ENCODE peak calls at places on chromosomes 13 and 19, in four cellular contexts. D is body of pancreas, S is PC-3, A is right atrium auricular region. R is an unnamed sample.

GRCh38 chr19:42601811-42602443 is 7.2 kb upstream of the CEACAM8 start:
- DNase-seq in D (no peak), S (peak; percentile 44), A (no peak), R (peak; percentile 66)

GRCh38 chr13:75217949-75218348 is 264.0 kb downstream of the TBC1D4 start:
- DNase-seq in D (no peak), S (peak; percentile 3), A (no peak), R (no peak)

GRCh38 chr19:29761575-29762225 is 46.6 kb upstream of the C19orf12 start:
- DNase-seq in D (no peak), S (no peak), A (no peak), R (no peak)

GRCh38 chr19:43527860-43528622 is 1.0 kb upstream of the ETHE1 start:
- DNase-seq in D (peak; percentile 28), S (peak; percentile 3), A (peak; percentile 71), R (peak; percentile 45)

GRCh38 chr13:111577956-111578595 is 257.6 kb downstream of the TEX29 start:
- DNase-seq in D (no peak), S (no peak), A (no peak), R (no peak)

GRCh38 chr19:5801796-5802616 is 2.9 kb upstream of the NRTN start:
- DNase-seq in D (no peak), S (no peak), A (no peak), R (no peak)

GRCh38 chr13:71902676-71903075 is 35.7 kb upstream of the DACH1 start:
- DNase-seq in D (no peak), S (no peak), A (no peak), R (no peak)

GRCh38 chr13:112943309-112944125 is 25.5 kb upstream of the MCF2L start:
- DNase-seq in D (peak; percentile 58), S (peak; percentile 28), A (no peak), R (no peak)

GRCh38 chr13:97275265-97275664 is 53.1 kb downstream of the MBNL2 start:
- DNase-seq in D (no peak), S (peak; percentile 75), A (no peak), R (no peak)

GRCh38 chr13:72643339-72643989 is 84.0 kb downstream of the MZT1 start:
- DNase-seq in D (peak; percentile 29), S (peak; percentile 61), A (no peak), R (peak; percentile 80)

GRCh38 chr19:7494416-7495098 is 5.7 kb upstream of the PEX11G start:
- DNase-seq in D (peak; percentile 88), S (no peak), A (peak; percentile 72), R (no peak)

GRCh38 chr13:40391788-40392187 is 274.7 kb downstream of the FOXO1 start:
- DNase-seq in D (no peak), S (no peak), A (no peak), R (no peak)

GRCh38 chr13:39132286-39132685 is 94.0 kb downstream of the NHLRC3 start:
- DNase-seq in D (no peak), S (peak; percentile 34), A (no peak), R (no peak)

GRCh38 chr13:100208596-100208995 is 119.7 kb downstream of the PCCA start:
- DNase-seq in D (no peak), S (peak; percentile 47), A (no peak), R (no peak)

GRCh38 chr19:38285567-38285966 is 18.5 kb upstream of the C19orf33 start:
- DNase-seq in D (no peak), S (peak; percentile 65), A (no peak), R (no peak)

GRCh38 chr13:22915442-22916082 is 265.2 kb upstream of the SGCG start:
- DNase-seq in D (peak; percentile 32), S (no peak), A (no peak), R (no peak)

GRCh38 chr19:42433503-42434260 is 6.5 kb upstream of the LIPE start:
- DNase-seq in D (peak; percentile 90), S (peak; percentile 55), A (peak; percentile 79), R (peak; percentile 88)

GRCh38 chr19:16419671-16420394 is 51.9 kb downstream of the EPS15L1 start:
- DNase-seq in D (no peak), S (no peak), A (no peak), R (peak; percentile 37)

GRCh38 chr13:40549500-40550094 is 116.8 kb downstream of the FOXO1 start:
- DNase-seq in D (no peak), S (no peak), A (peak; percentile 75), R (no peak)

GRCh38 chr19:38034153-38034835 is 127.3 kb downstream of the SIPA1L3 start:
- DNase-seq in D (no peak), S (no peak), A (no peak), R (peak; percentile 81)

GRCh38 chr19:37907735-37908066 is 693 bp downstream of the SIPA1L3 start:
- DNase-seq in D (no peak), S (no peak), A (no peak), R (no peak)

GRCh38 chr13:45626731-45627374 is 11.3 kb upstream of the ERICH6B start:
- DNase-seq in D (no peak), S (peak; percentile 42), A (no peak), R (no peak)

GRCh38 chr13:99948907-99949656 is 22.5 kb downstream of the ZIC5 start:
- DNase-seq in D (no peak), S (no peak), A (no peak), R (no peak)

GRCh38 chr13:110593430-110594130 is 21.8 kb upstream of the NAXD start:
- DNase-seq in D (peak; percentile 62), S (peak; percentile 72), A (no peak), R (peak; percentile 83)

GRCh38 chr19:33024398-33024797 is 40.3 kb downstream of the RHPN2 start:
- DNase-seq in D (no peak), S (peak; percentile 33), A (no peak), R (no peak)

GRCh38 chr13:29594710-29595379 is 643 bp downstream of the SLC7A1 start:
- DNase-seq in D (peak; percentile 66), S (peak; percentile 47), A (peak; percentile 81), R (peak; percentile 75)

GRCh38 chr19:4278010-4278409 is 1.1 kb upstream of the SHD start:
- DNase-seq in D (no peak), S (no peak), A (no peak), R (peak; percentile 32)

GRCh38 chr13:95391785-95392184 is 90.5 kb upstream of the ABCC4 start:
- DNase-seq in D (no peak), S (no peak), A (no peak), R (peak; percentile 35)

GRCh38 chr13:63381078-63381859 is 1965.6 kb upstream of the PCDH20 start:
- DNase-seq in D (no peak), S (peak; percentile 11), A (no peak), R (no peak)

GRCh38 chr19:2337329-2337707 is 8.8 kb downstream of the SPPL2B start:
- DNase-seq in D (peak; percentile 88), S (no peak), A (no peak), R (no peak)

GRCh38 chr13:41905600-41906254 is 55.2 kb downstream of the VWA8 start:
- DNase-seq in D (no peak), S (peak; percentile 54), A (no peak), R (peak; percentile 81)

GRCh38 chr19:17784201-17785008 is 10.5 kb upstream of the B3GNT3 start:
- DNase-seq in D (peak; percentile 71), S (peak; percentile 71), A (peak; percentile 78), R (peak; percentile 89)

GRCh38 chr19:55305491-55305890 is 19.6 kb downstream of the TMEM150B start:
- DNase-seq in D (peak; percentile 36), S (peak; percentile 56), A (no peak), R (peak; percentile 90)

GRCh38 chr13:51524846-51525566 is 59.3 kb upstream of the WDFY2 start:
- DNase-seq in D (no peak), S (no peak), A (no peak), R (no peak)
- H3K27ac ChIP-seq in D (no peak overlapping the region), S (peak overlapping the region; percentile 93), A (no peak overlapping the region), R (no peak overlapping the region)

DNA sequence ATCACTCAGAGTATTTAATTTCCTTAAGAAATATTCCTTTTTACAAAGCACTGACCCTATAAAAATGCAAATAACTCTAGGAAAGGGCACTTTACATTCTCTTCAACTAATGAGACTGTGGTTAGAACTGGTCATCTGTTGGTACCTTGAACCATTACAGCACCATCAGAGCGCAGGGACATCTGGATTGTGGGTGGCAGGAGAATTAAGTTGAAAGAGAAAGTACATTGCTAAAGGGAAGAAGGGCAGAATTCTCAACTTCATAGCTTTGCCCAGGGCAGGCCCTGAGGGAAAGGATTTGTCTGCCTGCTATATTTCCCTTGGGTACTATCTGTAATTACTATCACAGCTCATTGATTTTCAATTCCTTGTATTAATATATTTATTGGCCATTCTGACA is 196.8 kb downstream of the KLF12 start:
- DNase-seq in D (no peak), S (no peak), A (no peak), R (no peak)
- H3K27ac ChIP-seq in D (no peak overlapping the region), S (no peak overlapping the region), A (no peak overlapping the region), R (peak overlapping the region; percentile 39)

DNA sequence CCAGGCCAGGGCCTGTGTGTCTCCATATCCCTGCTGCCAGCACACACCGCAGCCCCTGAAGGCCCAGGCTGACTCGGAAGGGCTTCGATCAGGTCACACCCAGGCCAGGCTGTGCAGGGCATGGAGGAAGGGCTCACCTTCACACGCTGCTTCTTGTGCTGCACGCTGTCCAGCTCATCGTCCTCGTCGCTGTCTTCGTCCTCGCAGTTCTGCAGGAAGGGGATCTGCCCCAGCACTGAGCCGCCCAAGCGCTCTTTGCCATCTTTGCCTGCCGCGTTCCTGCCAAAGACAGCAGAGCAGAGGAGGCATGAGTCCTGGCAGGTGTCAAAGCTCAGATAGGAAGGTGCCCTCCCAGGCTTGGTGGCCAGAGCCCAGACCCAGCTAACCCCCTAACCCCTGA is 13.7 kb upstream of the PRKD2 start:
- DNase-seq in D (no peak), S (no peak), A (no peak), R (no peak)
- H3K27ac ChIP-seq in D (no peak overlapping the region), S (peak overlapping the region; percentile 91), A (no peak overlapping the region), R (no peak overlapping the region)

GRCh38 chr13:34320084-34320483 is 502.1 kb downstream of the RFC3 start:
- DNase-seq in D (no peak), S (no peak), A (no peak), R (no peak)
- H3K27ac ChIP-seq in D (no peak overlapping the region), S (no peak overlapping the region), A (no peak overlapping the region), R (no peak overlapping the region)

DNA sequence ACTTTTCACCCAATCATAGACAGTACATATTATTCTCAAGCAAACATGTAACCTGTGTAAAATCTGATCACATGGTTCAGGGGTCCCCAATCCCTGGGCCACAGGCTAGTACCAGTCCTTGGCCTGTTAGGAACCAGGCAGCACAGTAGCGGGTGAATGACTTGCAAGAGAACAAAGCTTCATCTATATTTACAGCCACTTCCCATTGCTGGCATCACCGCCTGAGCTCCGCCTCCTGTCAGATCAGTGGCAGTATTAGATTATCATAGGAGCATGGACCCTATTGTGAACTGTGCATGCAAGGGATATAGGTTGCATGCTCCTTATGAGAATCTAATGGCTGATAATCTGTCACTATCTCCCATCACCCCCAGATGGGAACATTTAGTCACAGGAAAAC is 133.1 kb downstream of the MAB21L1 start:
- DNase-seq in D (no peak), S (no peak), A (no peak), R (no peak)
- H3K27ac ChIP-seq in D (no peak overlapping the region), S (no peak overlapping the region), A (no peak overlapping the region), R (no peak overlapping the region)

GRCh38 chr13:74082741-74083160 is 51.5 kb downstream of the KLF12 start:
- DNase-seq in D (no peak), S (no peak), A (no peak), R (no peak)
- H3K27ac ChIP-seq in D (no peak overlapping the region), S (no peak overlapping the region), A (no peak overlapping the region), R (no peak overlapping the region)

GRCh38 chr13:91346848-91347211 is 657 bp upstream of the MIR17HG start:
- DNase-seq in D (peak; percentile 38), S (peak; percentile 13), A (no peak), R (peak; percentile 71)
- H3K27ac ChIP-seq in D (peak overlapping the region; percentile 99), S (no peak overlapping the region), A (peak overlapping the region; percentile 24), R (no peak overlapping the region)